ENCODE peak calls at places on chromosomes 13 and 19, in seven cellular contexts. One of them, this sample, is unnamed.

GRCh38 chr19:18176367-18177310 is 3.0 kb downstream of the IFI30 start:
- DNase-seq in stimulated activated CD8-positive, alpha-beta memory T cell treated with anti-CD3 and anti-CD28 coated beads, Interleukin-4, amount 100 ng/mL, for 24 hours: no peak
- DNase-seq in CD4-positive, alpha-beta memory T cell: no peak
- DNase-seq in GM04503: no peak
- DNase-seq in fibroblast of the aortic adventitia: no peak
- DNase-seq in activated CD4-positive, alpha-beta T cell treated with anti-CD3 and anti-CD28 coated beads, Interleukin-2, amount 50 U/mL, for 1 hour: no peak
- DNase-seq in SW480: no peak
- DNase-seq in this sample: no peak

GRCh38 chr19:19230505-19230904 is 18.7 kb downstream of the NCAN start:
- DNase-seq in stimulated activated CD8-positive, alpha-beta memory T cell treated with anti-CD3 and anti-CD28 coated beads, Interleukin-4, amount 100 ng/mL, for 24 hours: no peak
- DNase-seq in CD4-positive, alpha-beta memory T cell: no peak
- DNase-seq in GM04503: no peak
- DNase-seq in fibroblast of the aortic adventitia: no peak
- DNase-seq in activated CD4-positive, alpha-beta T cell treated with anti-CD3 and anti-CD28 coated beads, Interleukin-2, amount 50 U/mL, for 1 hour: no peak
- DNase-seq in SW480: no peak
- DNase-seq in this sample: no peak

GRCh38 chr13:113999618-113999910 is 25.7 kb upstream of the C13orf46 start:
- DNase-seq in stimulated activated CD8-positive, alpha-beta memory T cell treated with anti-CD3 and anti-CD28 coated beads, Interleukin-4, amount 100 ng/mL, for 24 hours: no peak
- DNase-seq in CD4-positive, alpha-beta memory T cell: no peak
- DNase-seq in GM04503: no peak
- DNase-seq in fibroblast of the aortic adventitia: no peak
- DNase-seq in activated CD4-positive, alpha-beta T cell treated with anti-CD3 and anti-CD28 coated beads, Interleukin-2, amount 50 U/mL, for 1 hour: no peak
- DNase-seq in SW480: no peak
- DNase-seq in this sample: no peak

GRCh38 chr19:35752746-35753350 is 4.0 kb downstream of the HSPB6 start:
- DNase-seq in stimulated activated CD8-positive, alpha-beta memory T cell treated with anti-CD3 and anti-CD28 coated beads, Interleukin-4, amount 100 ng/mL, for 24 hours: no peak
- DNase-seq in CD4-positive, alpha-beta memory T cell: no peak
- DNase-seq in GM04503: no peak
- DNase-seq in fibroblast of the aortic adventitia: peak
- DNase-seq in activated CD4-positive, alpha-beta T cell treated with anti-CD3 and anti-CD28 coated beads, Interleukin-2, amount 50 U/mL, for 1 hour: no peak
- DNase-seq in SW480: no peak
- DNase-seq in this sample: no peak

GRCh38 chr13:40190656-40191100 is 475.8 kb downstream of the FOXO1 start:
- DNase-seq in stimulated activated CD8-positive, alpha-beta memory T cell treated with anti-CD3 and anti-CD28 coated beads, Interleukin-4, amount 100 ng/mL, for 24 hours: peak
- DNase-seq in CD4-positive, alpha-beta memory T cell: peak
- DNase-seq in GM04503: no peak
- DNase-seq in fibroblast of the aortic adventitia: peak
- DNase-seq in activated CD4-positive, alpha-beta T cell treated with anti-CD3 and anti-CD28 coated beads, Interleukin-2, amount 50 U/mL, for 1 hour: peak
- DNase-seq in SW480: peak
- DNase-seq in this sample: no peak

GRCh38 chr19:42075616-42076374 is at the start of gene ZNF574:
- DNase-seq in stimulated activated CD8-positive, alpha-beta memory T cell treated with anti-CD3 and anti-CD28 coated beads, Interleukin-4, amount 100 ng/mL, for 24 hours: peak
- DNase-seq in CD4-positive, alpha-beta memory T cell: peak
- DNase-seq in GM04503: peak
- DNase-seq in fibroblast of the aortic adventitia: peak
- DNase-seq in activated CD4-positive, alpha-beta T cell treated with anti-CD3 and anti-CD28 coated beads, Interleukin-2, amount 50 U/mL, for 1 hour: peak
- DNase-seq in SW480: peak
- DNase-seq in this sample: peak

GRCh38 chr13:43431279-43431678 is 355.5 kb downstream of the ENOX1 start:
- DNase-seq in stimulated activated CD8-positive, alpha-beta memory T cell treated with anti-CD3 and anti-CD28 coated beads, Interleukin-4, amount 100 ng/mL, for 24 hours: no peak
- DNase-seq in CD4-positive, alpha-beta memory T cell: no peak
- DNase-seq in GM04503: no peak
- DNase-seq in fibroblast of the aortic adventitia: peak
- DNase-seq in activated CD4-positive, alpha-beta T cell treated with anti-CD3 and anti-CD28 coated beads, Interleukin-2, amount 50 U/mL, for 1 hour: no peak
- DNase-seq in SW480: no peak
- DNase-seq in this sample: no peak

GRCh38 chr13:29369060-29369743 is 226.3 kb downstream of the SLC7A1 start:
- DNase-seq in stimulated activated CD8-positive, alpha-beta memory T cell treated with anti-CD3 and anti-CD28 coated beads, Interleukin-4, amount 100 ng/mL, for 24 hours: no peak
- DNase-seq in CD4-positive, alpha-beta memory T cell: peak
- DNase-seq in GM04503: no peak
- DNase-seq in fibroblast of the aortic adventitia: peak
- DNase-seq in activated CD4-positive, alpha-beta T cell treated with anti-CD3 and anti-CD28 coated beads, Interleukin-2, amount 50 U/mL, for 1 hour: no peak
- DNase-seq in SW480: peak
- DNase-seq in this sample: peak

GRCh38 chr13:82118589-82118988 is 1763.7 kb downstream of the SLITRK1 start:
- DNase-seq in stimulated activated CD8-positive, alpha-beta memory T cell treated with anti-CD3 and anti-CD28 coated beads, Interleukin-4, amount 100 ng/mL, for 24 hours: no peak
- DNase-seq in CD4-positive, alpha-beta memory T cell: no peak
- DNase-seq in GM04503: no peak
- DNase-seq in fibroblast of the aortic adventitia: no peak
- DNase-seq in activated CD4-positive, alpha-beta T cell treated with anti-CD3 and anti-CD28 coated beads, Interleukin-2, amount 50 U/mL, for 1 hour: no peak
- DNase-seq in SW480: no peak
- DNase-seq in this sample: no peak

GRCh38 chr13:25688524-25688923 is 316.8 kb downstream of the ATP8A2 start:
- DNase-seq in stimulated activated CD8-positive, alpha-beta memory T cell treated with anti-CD3 and anti-CD28 coated beads, Interleukin-4, amount 100 ng/mL, for 24 hours: no peak
- DNase-seq in CD4-positive, alpha-beta memory T cell: no peak
- DNase-seq in GM04503: no peak
- DNase-seq in fibroblast of the aortic adventitia: no peak
- DNase-seq in activated CD4-positive, alpha-beta T cell treated with anti-CD3 and anti-CD28 coated beads, Interleukin-2, amount 50 U/mL, for 1 hour: no peak
- DNase-seq in SW480: peak
- DNase-seq in this sample: no peak

GRCh38 chr13:57632276-57633140 is 964 bp downstream of the PCDH17 start:
- DNase-seq in stimulated activated CD8-positive, alpha-beta memory T cell treated with anti-CD3 and anti-CD28 coated beads, Interleukin-4, amount 100 ng/mL, for 24 hours: no peak
- DNase-seq in CD4-positive, alpha-beta memory T cell: no peak
- DNase-seq in GM04503: no peak
- DNase-seq in fibroblast of the aortic adventitia: no peak
- DNase-seq in activated CD4-positive, alpha-beta T cell treated with anti-CD3 and anti-CD28 coated beads, Interleukin-2, amount 50 U/mL, for 1 hour: no peak
- DNase-seq in SW480: no peak
- DNase-seq in this sample: no peak

GRCh38 chr19:5691930-5692784 is 2.1 kb downstream of the RPL36 start:
- DNase-seq in stimulated activated CD8-positive, alpha-beta memory T cell treated with anti-CD3 and anti-CD28 coated beads, Interleukin-4, amount 100 ng/mL, for 24 hours: no peak
- DNase-seq in CD4-positive, alpha-beta memory T cell: no peak
- DNase-seq in GM04503: no peak
- DNase-seq in fibroblast of the aortic adventitia: peak
- DNase-seq in activated CD4-positive, alpha-beta T cell treated with anti-CD3 and anti-CD28 coated beads, Interleukin-2, amount 50 U/mL, for 1 hour: no peak
- DNase-seq in SW480: no peak
- DNase-seq in this sample: no peak

GRCh38 chr19:45443462-45444317 is 20.0 kb upstream of the ERCC1 start:
- DNase-seq in stimulated activated CD8-positive, alpha-beta memory T cell treated with anti-CD3 and anti-CD28 coated beads, Interleukin-4, amount 100 ng/mL, for 24 hours: peak
- DNase-seq in CD4-positive, alpha-beta memory T cell: peak
- DNase-seq in GM04503: peak
- DNase-seq in fibroblast of the aortic adventitia: peak
- DNase-seq in activated CD4-positive, alpha-beta T cell treated with anti-CD3 and anti-CD28 coated beads, Interleukin-2, amount 50 U/mL, for 1 hour: peak
- DNase-seq in SW480: peak
- DNase-seq in this sample: peak

GRCh38 chr13:44416297-44416696 is 42.7 kb downstream of the SERP2 start:
- DNase-seq in stimulated activated CD8-positive, alpha-beta memory T cell treated with anti-CD3 and anti-CD28 coated beads, Interleukin-4, amount 100 ng/mL, for 24 hours: no peak
- DNase-seq in CD4-positive, alpha-beta memory T cell: no peak
- DNase-seq in GM04503: no peak
- DNase-seq in fibroblast of the aortic adventitia: no peak
- DNase-seq in activated CD4-positive, alpha-beta T cell treated with anti-CD3 and anti-CD28 coated beads, Interleukin-2, amount 50 U/mL, for 1 hour: no peak
- DNase-seq in SW480: no peak
- DNase-seq in this sample: peak